ENCODE peak calls at places on chromosomes 11 and 22, in seven cellular contexts. W is fibroblast of lung, I is neural crest cell, Z is AG09319, D is tibial artery, R is GM20000, O is prostate gland. H is an unnamed sample.

GRCh38 chr11:130209128-130209932 is 49.7 kb downstream of the ST14 start:
- DNase-seq in W (no peak), I (no peak), Z (no peak), D (peak; percentile 55), R (no peak), O (peak; percentile 36), H (peak; percentile 21)

GRCh38 chr22:35322126-35322525 is 22.4 kb downstream of the TOM1 start:
- DNase-seq in W (no peak), I (no peak), Z (no peak), D (no peak), R (no peak), O (no peak), H (no peak)

GRCh38 chr11:97607301-97608000 is 1217.6 kb downstream of the JRKL start:
- DNase-seq in W (peak; percentile 56), I (no peak), Z (no peak), D (no peak), R (no peak), O (no peak), H (no peak)

GRCh38 chr11:103619480-103619879 is 417.0 kb upstream of the DDI1 start:
- DNase-seq in W (no peak), I (no peak), Z (no peak), D (no peak), R (no peak), O (no peak), H (no peak)

GRCh38 chr11:11847082-11847481 is 5.3 kb downstream of the USP47 start:
- DNase-seq in W (no peak), I (no peak), Z (no peak), D (no peak), R (no peak), O (no peak), H (no peak)

GRCh38 chr11:93887111-93887510 is 36.7 kb upstream of the VSTM5 start:
- DNase-seq in W (no peak), I (no peak), Z (no peak), D (no peak), R (no peak), O (no peak), H (no peak)

GRCh38 chr11:12723410-12724297 is 49.4 kb downstream of the TEAD1 start:
- DNase-seq in W (peak; percentile 41), I (no peak), Z (no peak), D (no peak), R (no peak), O (peak; percentile 81), H (no peak)

GRCh38 chr11:96112192-96113099 is 188.5 kb upstream of the MTMR2 start:
- DNase-seq in W (peak; percentile 36), I (no peak), Z (no peak), D (no peak), R (peak; percentile 69), O (no peak), H (peak; percentile 58)

GRCh38 chr11:71094296-71095077 is 157.9 kb downstream of the SHANK2 start:
- DNase-seq in W (no peak), I (no peak), Z (no peak), D (no peak), R (no peak), O (no peak), H (no peak)

GRCh38 chr11:62251698-62252097 is 9.7 kb downstream of the SCGB1D2 start:
- DNase-seq in W (no peak), I (no peak), Z (no peak), D (no peak), R (no peak), O (no peak), H (no peak)

GRCh38 chr11:95358516-95359322 is 127.7 kb upstream of the SESN3 start:
- DNase-seq in W (no peak), I (no peak), Z (no peak), D (no peak), R (no peak), O (peak; percentile 13), H (no peak)

GRCh38 chr22:35995772-35996171 is 32.9 kb downstream of the RBFOX2 start:
- DNase-seq in W (peak; percentile 99), I (no peak), Z (peak; percentile 85), D (peak; percentile 93), R (no peak), O (no peak), H (no peak)

GRCh38 chr11:69801513-69802335 is 17.5 kb downstream of the FGF3 start:
- DNase-seq in W (peak; percentile 7), I (peak; percentile 58), Z (no peak), D (no peak), R (peak; percentile 64), O (no peak), H (peak; percentile 76)

GRCh38 chr22:20205964-20206708 is 55.3 kb upstream of the CCDC188 start:
- DNase-seq in W (peak; percentile 80), I (no peak), Z (peak; percentile 57), D (no peak), R (peak; percentile 80), O (peak; percentile 46), H (peak; percentile 82)

GRCh38 chr22:20205464-20205963 is 54.7 kb upstream of the CCDC188 start:
- DNase-seq in W (no peak), I (no peak), Z (no peak), D (no peak), R (no peak), O (no peak), H (no peak)

GRCh38 chr22:20204821-20205220 is 54.0 kb upstream of the CCDC188 start:
- DNase-seq in W (no peak), I (no peak), Z (no peak), D (no peak), R (no peak), O (no peak), H (no peak)

GRCh38 chr22:20207277-20208025 is 56.6 kb upstream of the CCDC188 start:
- DNase-seq in W (no peak), I (no peak), Z (no peak), D (no peak), R (no peak), O (no peak), H (no peak)

DNA sequence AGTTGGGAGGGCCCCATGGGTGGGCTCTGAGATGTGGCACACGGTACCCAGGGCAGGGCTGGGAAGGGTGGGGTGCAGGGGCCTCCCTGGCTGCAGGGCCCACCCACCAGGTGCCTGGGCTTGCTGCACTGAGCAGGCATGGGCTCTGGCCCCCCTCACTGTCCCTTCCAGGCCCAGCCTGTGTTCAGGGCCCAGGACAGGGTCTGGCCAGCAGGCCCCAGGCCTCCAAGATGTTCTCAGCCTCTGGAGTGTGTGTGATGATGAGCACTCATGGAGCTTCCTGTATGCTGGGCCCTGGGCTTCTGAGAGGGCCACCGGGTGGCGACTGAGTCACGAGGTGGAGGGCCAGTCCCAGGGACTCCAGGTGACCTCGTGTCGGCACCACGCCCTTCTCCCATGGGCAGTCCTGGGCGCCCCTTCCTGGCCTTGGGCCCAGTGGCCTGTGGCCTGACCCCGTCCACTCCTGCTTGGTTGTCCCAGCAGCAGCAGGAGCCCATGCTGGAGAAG is 55.9 kb upstream of the CCDC188 start:
- DNase-seq in W (peak; percentile 31), I (no peak), Z (no peak), D (no peak), R (peak; percentile 48), O (no peak), H (no peak)
- TF ChIP-seq CTCF in W (no peak), I (no peak), Z (no peak), D (no peak), R (no peak), O (no peak), H (no peak)

DNA sequence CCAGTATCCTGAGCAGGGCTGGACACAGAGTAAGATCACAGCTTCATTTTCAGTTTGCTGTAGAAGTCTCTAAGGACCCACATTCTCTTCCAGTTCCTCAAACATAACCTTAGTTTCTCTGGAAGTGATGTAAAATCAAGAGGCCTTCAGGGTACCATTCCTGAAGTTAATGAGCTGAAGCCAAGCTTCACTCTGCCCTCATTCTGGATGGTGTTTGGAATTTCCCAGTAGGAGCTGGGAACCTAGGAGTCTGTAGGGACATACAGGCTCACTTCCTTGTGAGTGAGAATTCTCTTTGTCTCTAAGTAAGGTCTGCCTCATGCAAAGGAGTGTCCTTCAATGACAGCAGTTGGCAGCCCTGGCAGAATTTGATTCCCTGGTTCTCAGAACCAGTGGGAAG is 142.4 kb upstream of the NARS2 start:
- DNase-seq in W (no peak), I (no peak), Z (no peak), D (no peak), R (no peak), O (no peak), H (no peak)
- TF ChIP-seq CTCF in W (no peak), I (no peak), Z (no peak), D (no peak), R (no peak), O (no peak), H (no peak)

GRCh38 chr11:92340839-92341238 is 116.2 kb downstream of the FAT3 start:
- DNase-seq in W (peak; percentile 24), I (no peak), Z (no peak), D (no peak), R (no peak), O (no peak), H (no peak)
- TF ChIP-seq CTCF in W (peak; percentile 45), I (peak; percentile 42), Z (peak; percentile 10), D (no peak), R (peak; percentile 36), O (no peak), H (peak; percentile 21)

GRCh38 chr11:65103476-65103875 is 7.5 kb downstream of the VPS51 start:
- DNase-seq in W (no peak), I (no peak), Z (no peak), D (no peak), R (no peak), O (no peak), H (no peak)
- TF ChIP-seq CTCF in W (no peak), I (no peak), Z (no peak), D (no peak), R (no peak), O (no peak), H (no peak)

GRCh38 chr11:125174057-125174456 is 9.5 kb downstream of the PKNOX2 start:
- DNase-seq in W (no peak), I (no peak), Z (no peak), D (no peak), R (no peak), O (no peak), H (no peak)
- TF ChIP-seq CTCF in W (no peak), I (no peak), Z (no peak), D (no peak), R (no peak), O (no peak), H (no peak)

GRCh38 chr11:32550207-32550606 is 33.4 kb upstream of the EIF3M start:
- DNase-seq in W (no peak), I (no peak), Z (no peak), D (no peak), R (no peak), O (no peak), H (no peak)
- TF ChIP-seq CTCF in W (no peak), I (no peak), Z (no peak), D (no peak), R (no peak), O (no peak), H (no peak)

DNA sequence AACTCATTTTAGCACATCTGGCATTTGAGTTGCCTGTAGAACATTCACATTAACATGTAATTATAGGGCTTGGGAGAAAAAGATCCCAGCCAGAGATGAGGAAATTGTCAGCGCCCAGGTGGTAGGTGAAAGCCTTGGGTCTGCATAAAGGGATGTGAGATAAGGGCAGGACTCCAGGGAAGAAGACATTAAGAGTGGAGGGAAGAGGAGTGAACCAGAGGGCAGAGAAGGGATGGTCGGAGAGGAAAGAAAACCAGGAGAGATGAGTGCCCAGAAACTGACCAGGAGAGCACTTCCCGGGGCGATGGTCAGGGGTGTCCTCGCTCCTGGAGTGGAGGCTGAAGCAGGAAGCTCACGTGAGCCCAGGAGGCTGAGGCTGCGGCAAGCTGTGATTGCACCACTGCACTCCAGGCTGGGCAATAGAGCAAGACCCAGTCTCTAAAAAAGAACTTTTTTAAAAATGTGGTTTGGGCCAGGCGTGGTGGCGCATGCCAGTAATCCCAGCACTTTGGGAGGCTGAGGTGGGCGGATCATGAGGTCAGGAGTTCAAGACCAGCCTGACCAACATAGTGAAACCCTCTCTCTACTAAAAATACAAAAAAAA is 20.3 kb upstream of the DGKZ start:
- DNase-seq in W (no peak), I (no peak), Z (no peak), D (no peak), R (no peak), O (no peak), H (no peak)
- TF ChIP-seq CTCF in W (no peak), I (no peak), Z (no peak), D (no peak), R (no peak), O (no peak), H (no peak)